ENCODE peak calls at places on chromosomes 2 and 18, in ten cellular contexts. J, P, K, X, W, R, O, C, L and V are unnamed samples.

GRCh38 chr2:218168016-218168415 is 1.3 kb upstream of the CXCR1 start:
- DNase-seq in J (no peak), P (no peak), K (no peak), X (peak), W (no peak), R (no peak), O (peak), C (no peak), L (no peak), V (peak)

GRCh38 chr2:221370076-221370941 is 201.8 kb downstream of the EPHA4 start:
- DNase-seq in J (no peak), P (no peak), K (no peak), X (no peak), W (no peak), R (no peak), O (no peak), C (no peak), L (no peak), V (no peak)

GRCh38 chr18:41162781-41163180 is 792.3 kb upstream of the PIK3C3 start:
- DNase-seq in J (no peak), P (no peak), K (no peak), X (no peak), W (no peak), R (no peak), O (no peak), C (no peak), L (no peak), V (no peak)

GRCh38 chr2:180660881-180661280 is 319.5 kb upstream of the UBE2E3 start:
- DNase-seq in J (no peak), P (no peak), K (no peak), X (no peak), W (no peak), R (no peak), O (no peak), C (no peak), L (no peak), V (no peak)

GRCh38 chr18:46677609-46678470 is 20.8 kb upstream of the LOXHD1 start:
- DNase-seq in J (no peak), P (peak), K (peak), X (no peak), W (no peak), R (no peak), O (peak), C (no peak), L (no peak), V (peak)

GRCh38 chr2:20218331-20219320 is 6.3 kb downstream of the SDC1 start:
- DNase-seq in J (no peak), P (no peak), K (no peak), X (no peak), W (no peak), R (no peak), O (no peak), C (no peak), L (no peak), V (no peak)

GRCh38 chr2:71530987-71531332 is 77.6 kb downstream of the DYSF start:
- DNase-seq in J (no peak), P (no peak), K (no peak), X (no peak), W (no peak), R (no peak), O (no peak), C (no peak), L (no peak), V (no peak)

GRCh38 chr18:519019-519879 is 18.7 kb upstream of the COLEC12 start:
- DNase-seq in J (peak), P (peak), K (peak), X (peak), W (no peak), R (no peak), O (peak), C (peak), L (peak), V (peak)

GRCh38 chr2:61426267-61426897 is 44.5 kb downstream of the USP34 start:
- DNase-seq in J (no peak), P (peak), K (peak), X (no peak), W (no peak), R (peak), O (peak), C (no peak), L (peak), V (peak)

GRCh38 chr2:157470321-157470720 is 26.4 kb upstream of the CYTIP start:
- DNase-seq in J (no peak), P (peak), K (no peak), X (no peak), W (no peak), R (no peak), O (no peak), C (no peak), L (no peak), V (no peak)

GRCh38 chr2:73037947-73038585 is 33.4 kb downstream of the SFXN5 start:
- DNase-seq in J (no peak), P (no peak), K (no peak), X (no peak), W (no peak), R (no peak), O (no peak), C (no peak), L (no peak), V (no peak)

GRCh38 chr18:57915848-57916596 is 112.9 kb upstream of the ATP8B1 start:
- DNase-seq in J (peak), P (no peak), K (no peak), X (peak), W (no peak), R (no peak), O (no peak), C (peak), L (no peak), V (no peak)

GRCh38 chr2:231711677-231712461 is 3.5 kb downstream of the PTMA start:
- DNase-seq in J (no peak), P (peak), K (no peak), X (no peak), W (no peak), R (no peak), O (no peak), C (no peak), L (peak), V (no peak)

GRCh38 chr2:43421194-43421593 is 174.6 kb downstream of the THADA start:
- DNase-seq in J (no peak), P (no peak), K (no peak), X (no peak), W (no peak), R (no peak), O (no peak), C (no peak), L (no peak), V (no peak)

GRCh38 chr2:105455488-105455991 is 56.7 kb upstream of the FHL2 start:
- DNase-seq in J (no peak), P (peak), K (peak), X (peak), W (peak), R (no peak), O (peak), C (no peak), L (peak), V (peak)

GRCh38 chr2:24363306-24363705 is 3.0 kb upstream of the ITSN2 start:
- DNase-seq in J (no peak), P (no peak), K (no peak), X (no peak), W (no peak), R (no peak), O (no peak), C (no peak), L (no peak), V (no peak)

GRCh38 chr2:201886504-201886903 is 80.2 kb downstream of the CDK15 start:
- DNase-seq in J (no peak), P (no peak), K (no peak), X (peak), W (no peak), R (no peak), O (peak), C (no peak), L (no peak), V (peak)

GRCh38 chr2:241767464-241768250 is 9.0 kb upstream of the GAL3ST2 start:
- DNase-seq in J (no peak), P (no peak), K (peak), X (no peak), W (no peak), R (no peak), O (no peak), C (no peak), L (no peak), V (no peak)

GRCh38 chr2:8732601-8733000 is 50.7 kb downstream of the ID2 start:
- DNase-seq in J (no peak), P (no peak), K (no peak), X (no peak), W (no peak), R (no peak), O (no peak), C (no peak), L (no peak), V (no peak)

GRCh38 chr2:234472155-234472554 is 24.7 kb downstream of the ARL4C start:
- DNase-seq in J (no peak), P (no peak), K (no peak), X (no peak), W (no peak), R (no peak), O (no peak), C (no peak), L (no peak), V (no peak)

GRCh38 chr2:230706053-230706498 is 6.6 kb upstream of the CAB39 start:
- DNase-seq in J (no peak), P (no peak), K (no peak), X (no peak), W (no peak), R (no peak), O (peak), C (no peak), L (no peak), V (no peak)

GRCh38 chr2:15159751-15160177 is 401.4 kb downstream of the NBAS start:
- DNase-seq in J (no peak), P (peak), K (peak), X (peak), W (peak), R (no peak), O (peak), C (no peak), L (no peak), V (peak)

GRCh38 chr18:69400253-69400975 is at the start of gene DOK6:
- DNase-seq in J (no peak), P (peak), K (peak), X (peak), W (peak), R (no peak), O (peak), C (no peak), L (peak), V (peak)

GRCh38 chr2:113876503-113877387 is 13.1 kb upstream of the ACTR3 start:
- DNase-seq in J (no peak), P (no peak), K (no peak), X (no peak), W (no peak), R (peak), O (peak), C (no peak), L (no peak), V (no peak)

GRCh38 chr2:120854766-120855530 is 119.3 kb downstream of the GLI2 start:
- DNase-seq in J (no peak), P (peak), K (no peak), X (no peak), W (no peak), R (no peak), O (no peak), C (no peak), L (no peak), V (no peak)

GRCh38 chr2:64645014-64645418 is 8.7 kb downstream of the SERTAD2 start:
- DNase-seq in J (no peak), P (peak), K (peak), X (peak), W (no peak), R (no peak), O (peak), C (no peak), L (peak), V (peak)

GRCh38 chr2:36399050-36399449 is 43.5 kb downstream of the CRIM1 start:
- DNase-seq in J (no peak), P (peak), K (no peak), X (no peak), W (no peak), R (no peak), O (no peak), C (no peak), L (no peak), V (no peak)

GRCh38 chr2:203900298-203900697 is 32.7 kb downstream of the CTLA4 start:
- DNase-seq in J (no peak), P (no peak), K (no peak), X (no peak), W (peak), R (no peak), O (no peak), C (no peak), L (no peak), V (no peak)

GRCh38 chr2:218569038-218569431 is 396 bp downstream of the CNOT9 start:
- DNase-seq in J (no peak), P (peak), K (peak), X (peak), W (peak), R (peak), O (peak), C (no peak), L (peak), V (peak)

GRCh38 chr2:235803028-235803427 is 309.2 kb downstream of the AGAP1 start:
- DNase-seq in J (no peak), P (peak), K (no peak), X (peak), W (no peak), R (no peak), O (no peak), C (no peak), L (no peak), V (peak)

GRCh38 chr2:238256594-238257104 is 16.8 kb upstream of the HES6 start:
- DNase-seq in J (no peak), P (peak), K (peak), X (peak), W (peak), R (peak), O (peak), C (no peak), L (peak), V (peak)

GRCh38 chr18:11658989-11659388 is 30.1 kb upstream of the GNAL start:
- DNase-seq in J (no peak), P (no peak), K (no peak), X (no peak), W (no peak), R (no peak), O (peak), C (no peak), L (no peak), V (peak)

GRCh38 chr18:49839012-49839411 is 25.7 kb upstream of the ACAA2 start:
- DNase-seq in J (no peak), P (no peak), K (peak), X (peak), W (no peak), R (no peak), O (peak), C (no peak), L (no peak), V (peak)

GRCh38 chr2:143183804-143184463 is 54.7 kb downstream of the ARHGAP15 start:
- DNase-seq in J (no peak), P (no peak), K (no peak), X (no peak), W (no peak), R (no peak), O (no peak), C (no peak), L (no peak), V (no peak)

GRCh38 chr18:68298340-68298739 is 416.6 kb downstream of the TMX3 start:
- DNase-seq in J (no peak), P (no peak), K (no peak), X (no peak), W (no peak), R (no peak), O (no peak), C (no peak), L (no peak), V (no peak)

GRCh38 chr2:215982465-215982875 is 30.9 kb downstream of the MREG start:
- DNase-seq in J (no peak), P (no peak), K (peak), X (peak), W (peak), R (no peak), O (peak), C (no peak), L (no peak), V (peak)